ENCODE peak calls at places on chromosomes 4 and X, in nine cellular contexts. B is RWPE2, P is hypothalamus, T is germinal center, H is T-helper 1 cell, Z is fibroblast of the conjunctiva, W is nephron progenitor cell, V is ELF-1, J is NCI-H2029. C is an unnamed sample.

GRCh38 chr4:24778427-24779225 is 16.7 kb upstream of the SOD3 start:
- DNase-seq in J (no peak), P (no peak), H (no peak), B (no peak), Z (peak; percentile 97), W (no peak), V (no peak), T (no peak), C (no peak)

GRCh38 chr4:159175165-159175988 is 72.5 kb downstream of the RAPGEF2 start:
- DNase-seq in W (peak; percentile 59), H (peak; percentile 27), J (peak; percentile 64), Z (peak; percentile 84), T (peak; percentile 9), P (no peak), B (peak; percentile 72), V (peak; percentile 85), C (peak; percentile 55)

GRCh38 chr4:128286474-128287158 is 997 bp downstream of the PGRMC2 start:
- DNase-seq in J (peak; percentile 22), T (peak; percentile 57), Z (peak; percentile 38), B (no peak), W (no peak), H (no peak), P (no peak), V (peak; percentile 33), C (peak; percentile 11)

GRCh38 chr4:2689114-2689513 is 67.0 kb downstream of the TNIP2 start:
- DNase-seq in T (no peak), Z (no peak), V (no peak), W (no peak), P (no peak), H (no peak), B (no peak), J (no peak), C (no peak)

GRCh38 chrX:140501940-140502468 is 2.9 kb downstream of the SOX3 start:
- DNase-seq in W (no peak), J (no peak), T (no peak), V (peak; percentile 37), B (no peak), Z (no peak), H (no peak), P (no peak), C (no peak)

GRCh38 chr4:149008415-149009025 is 566.3 kb upstream of the NR3C2 start:
- DNase-seq in T (no peak), H (no peak), V (no peak), P (no peak), J (no peak), W (no peak), B (no peak), Z (no peak), C (no peak)

GRCh38 chr4:126718161-126718560 is 914.6 kb upstream of the INTU start:
- DNase-seq in J (no peak), Z (no peak), B (no peak), P (no peak), H (no peak), V (no peak), W (no peak), T (no peak), C (peak; percentile 0)

GRCh38 chrX:85836868-85837267 is 210.5 kb downstream of the CHM start:
- DNase-seq in H (no peak), J (no peak), W (no peak), Z (peak; percentile 6), T (no peak), B (no peak), P (no peak), V (no peak), C (no peak)

GRCh38 chr4:86306816-86307215 is 53.0 kb downstream of the MAPK10 start:
- DNase-seq in B (no peak), Z (peak; percentile 61), J (no peak), V (no peak), T (no peak), W (no peak), H (no peak), P (no peak), C (no peak)

GRCh38 chrX:78314561-78314960 is 12.8 kb downstream of the CYSLTR1 start:
- DNase-seq in J (no peak), V (peak; percentile 60), W (no peak), Z (no peak), B (no peak), T (no peak), P (no peak), H (no peak), C (no peak)

GRCh38 chrX:119655125-119655524 is 37.8 kb downstream of the SEPTIN6 start:
- DNase-seq in V (peak; percentile 54), P (no peak), T (no peak), J (no peak), B (no peak), Z (no peak), H (peak; percentile 47), W (no peak), C (no peak)

GRCh38 chr4:4415806-4416805 is 29.2 kb downstream of the NSG1 start:
- DNase-seq in W (no peak), T (no peak), H (no peak), B (no peak), P (no peak), J (no peak), Z (no peak), V (no peak), C (no peak)

GRCh38 chr4:169059294-169060201 is 49.5 kb upstream of the CBR4 start:
- DNase-seq in W (no peak), V (no peak), P (no peak), Z (no peak), H (no peak), T (no peak), J (no peak), B (no peak), C (no peak)

GRCh38 chrX:7164174-7164573 is 16.2 kb upstream of the PUDP start:
- DNase-seq in P (no peak), J (no peak), V (no peak), Z (no peak), H (no peak), B (no peak), W (no peak), T (no peak), C (no peak)

GRCh38 chr4:33162122-33162521 is 2442.0 kb downstream of the PCDH7 start:
- DNase-seq in B (no peak), Z (no peak), T (no peak), H (no peak), V (no peak), P (no peak), W (no peak), J (no peak), C (no peak)

GRCh38 chr4:2390780-2391490 is 27.5 kb downstream of the ZFYVE28 start:
- DNase-seq in P (no peak), V (no peak), T (no peak), H (no peak), W (no peak), B (peak; percentile 15), Z (no peak), J (no peak), C (no peak)

GRCh38 chr4:186587416-186588018 is 32.1 kb upstream of the MTNR1A start:
- DNase-seq in T (peak; percentile 25), P (no peak), W (peak; percentile 81), H (peak; percentile 21), J (no peak), B (no peak), V (peak; percentile 62), Z (peak; percentile 38), C (peak; percentile 38)

GRCh38 chrX:11437642-11438379 is 144.6 kb downstream of the AMELX start:
- DNase-seq in B (no peak), T (no peak), W (no peak), Z (peak; percentile 47), P (no peak), J (no peak), V (peak; percentile 7), H (no peak), C (no peak)

GRCh38 chr4:73343432-73343831 is 60.7 kb upstream of the ALB start:
- DNase-seq in W (no peak), J (no peak), P (no peak), B (no peak), V (peak; percentile 4), T (no peak), H (no peak), Z (no peak), C (no peak)

GRCh38 chr4:105127154-105127445 is 19.6 kb upstream of the TET2 start:
- DNase-seq in B (no peak), J (no peak), W (no peak), Z (no peak), T (no peak), H (no peak), V (no peak), P (no peak), C (no peak)

GRCh38 chr4:82084747-82085146 is 289.0 kb downstream of the HNRNPD start:
- DNase-seq in P (no peak), Z (no peak), T (no peak), V (no peak), H (no peak), B (no peak), J (no peak), W (no peak), C (no peak)

GRCh38 chr4:80307183-80307735 is 28.3 kb upstream of the CFAP299 start:
- DNase-seq in T (no peak), Z (no peak), H (no peak), J (peak; percentile 28), W (no peak), V (no peak), P (no peak), B (no peak), C (no peak)